ENCODE peak calls at places on chromosomes 6 and 20, in seven cellular contexts. One of them, this sample, is unnamed.

GRCh38 chr6:150207931-150208570 is 65.2 kb downstream of the PPP1R14C start:
- DNase-seq in K562: no peak
- DNase-seq in ovary: no peak
- DNase-seq in right lobe of liver: no peak
- DNase-seq in IMR-90: peak
- DNase-seq in A549: no peak
- DNase-seq in adrenal gland: no peak
- DNase-seq in this sample: no peak

GRCh38 chr20:20184149-20184548 is 131.8 kb downstream of the CFAP61 start:
- DNase-seq in K562: peak
- DNase-seq in ovary: no peak
- DNase-seq in right lobe of liver: no peak
- DNase-seq in IMR-90: no peak
- DNase-seq in A549: peak
- DNase-seq in adrenal gland: no peak
- DNase-seq in this sample: peak

GRCh38 chr20:63161176-63161651 is 54.7 kb downstream of the YTHDF1 start:
- DNase-seq in K562: no peak
- DNase-seq in ovary: no peak
- DNase-seq in right lobe of liver: peak
- DNase-seq in IMR-90: no peak
- DNase-seq in A549: no peak
- DNase-seq in adrenal gland: no peak
- DNase-seq in this sample: no peak

GRCh38 chr6:125742024-125742423 is 7.4 kb upstream of the HEY2 start:
- DNase-seq in K562: no peak
- DNase-seq in ovary: no peak
- DNase-seq in right lobe of liver: no peak
- DNase-seq in IMR-90: no peak
- DNase-seq in A549: no peak
- DNase-seq in adrenal gland: no peak
- DNase-seq in this sample: no peak

GRCh38 chr6:128415387-128415786 is 105.0 kb downstream of the PTPRK start:
- DNase-seq in K562: no peak
- DNase-seq in ovary: no peak
- DNase-seq in right lobe of liver: no peak
- DNase-seq in IMR-90: no peak
- DNase-seq in A549: no peak
- DNase-seq in adrenal gland: no peak
- DNase-seq in this sample: no peak

GRCh38 chr20:48006036-48006833 is 221.0 kb upstream of the SULF2 start:
- DNase-seq in K562: no peak
- DNase-seq in ovary: no peak
- DNase-seq in right lobe of liver: no peak
- DNase-seq in IMR-90: no peak
- DNase-seq in A549: no peak
- DNase-seq in adrenal gland: peak
- DNase-seq in this sample: no peak

GRCh38 chr6:110949679-110950285 is 8.7 kb upstream of the GTF3C6 start:
- DNase-seq in K562: peak
- DNase-seq in ovary: no peak
- DNase-seq in right lobe of liver: no peak
- DNase-seq in IMR-90: peak
- DNase-seq in A549: peak
- DNase-seq in adrenal gland: no peak
- DNase-seq in this sample: peak

GRCh38 chr6:131946992-131947955 is 3.9 kb downstream of the CCN2 start:
- DNase-seq in K562: no peak
- DNase-seq in ovary: no peak
- DNase-seq in right lobe of liver: no peak
- DNase-seq in IMR-90: peak
- DNase-seq in A549: peak
- DNase-seq in adrenal gland: no peak
- DNase-seq in this sample: no peak

GRCh38 chr6:168540713-168541291 is 99.8 kb downstream of the SMOC2 start:
- DNase-seq in K562: no peak
- DNase-seq in ovary: no peak
- DNase-seq in right lobe of liver: no peak
- DNase-seq in IMR-90: no peak
- DNase-seq in A549: no peak
- DNase-seq in adrenal gland: no peak
- DNase-seq in this sample: no peak

GRCh38 chr20:59122377-59122932 is 41.2 kb upstream of the ZNF831 start:
- DNase-seq in K562: no peak
- DNase-seq in ovary: no peak
- DNase-seq in right lobe of liver: no peak
- DNase-seq in IMR-90: no peak
- DNase-seq in A549: no peak
- DNase-seq in adrenal gland: no peak
- DNase-seq in this sample: no peak

GRCh38 chr20:59123677-59124060 is 40.0 kb upstream of the ZNF831 start:
- DNase-seq in K562: no peak
- DNase-seq in ovary: no peak
- DNase-seq in right lobe of liver: no peak
- DNase-seq in IMR-90: no peak
- DNase-seq in A549: no peak
- DNase-seq in adrenal gland: no peak
- DNase-seq in this sample: no peak

GRCh38 chr20:59124326-59125029 is 39.1 kb upstream of the ZNF831 start:
- DNase-seq in K562: no peak
- DNase-seq in ovary: no peak
- DNase-seq in right lobe of liver: no peak
- DNase-seq in IMR-90: no peak
- DNase-seq in A549: no peak
- DNase-seq in adrenal gland: no peak
- DNase-seq in this sample: no peak

GRCh38 chr20:59121714-59122376 is 41.8 kb upstream of the ZNF831 start:
- DNase-seq in K562: no peak
- DNase-seq in ovary: no peak
- DNase-seq in right lobe of liver: no peak
- DNase-seq in IMR-90: no peak
- DNase-seq in A549: no peak
- DNase-seq in adrenal gland: no peak
- DNase-seq in this sample: no peak

GRCh38 chr20:59123011-59123676 is 40.5 kb upstream of the ZNF831 start:
- DNase-seq in K562: no peak
- DNase-seq in ovary: no peak
- DNase-seq in right lobe of liver: no peak
- DNase-seq in IMR-90: no peak
- DNase-seq in A549: no peak
- DNase-seq in adrenal gland: no peak
- DNase-seq in this sample: no peak
- TF ChIP-seq POLR2A in K562: no peak
- TF ChIP-seq POLR2A in ovary: no peak
- TF ChIP-seq POLR2A in right lobe of liver: no peak
- TF ChIP-seq POLR2A in IMR-90: no peak
- TF ChIP-seq POLR2A in A549: no peak
- TF ChIP-seq POLR2A in adrenal gland: no peak
- TF ChIP-seq POLR2A in this sample: no peak

GRCh38 chr6:35729349-35729678 is 7.5 kb upstream of the ARMC12 start:
- DNase-seq in K562: no peak
- DNase-seq in ovary: no peak
- DNase-seq in right lobe of liver: peak
- DNase-seq in IMR-90: no peak
- DNase-seq in A549: no peak
- DNase-seq in adrenal gland: no peak
- DNase-seq in this sample: peak

GRCh38 chr6:35727206-35727934 is 9.5 kb upstream of the ARMC12 start:
- DNase-seq in K562: peak
- DNase-seq in ovary: peak
- DNase-seq in right lobe of liver: peak
- DNase-seq in IMR-90: peak
- DNase-seq in A549: peak
- DNase-seq in adrenal gland: peak
- DNase-seq in this sample: no peak

GRCh38 chr6:35728663-35729348 is 8.0 kb upstream of the ARMC12 start:
- DNase-seq in K562: no peak
- DNase-seq in ovary: peak
- DNase-seq in right lobe of liver: peak
- DNase-seq in IMR-90: no peak
- DNase-seq in A549: no peak
- DNase-seq in adrenal gland: no peak
- DNase-seq in this sample: peak

GRCh38 chr6:35729722-35730121 is 7.1 kb upstream of the ARMC12 start:
- DNase-seq in K562: no peak
- DNase-seq in ovary: no peak
- DNase-seq in right lobe of liver: peak
- DNase-seq in IMR-90: no peak
- DNase-seq in A549: no peak
- DNase-seq in adrenal gland: no peak
- DNase-seq in this sample: peak

DNA sequence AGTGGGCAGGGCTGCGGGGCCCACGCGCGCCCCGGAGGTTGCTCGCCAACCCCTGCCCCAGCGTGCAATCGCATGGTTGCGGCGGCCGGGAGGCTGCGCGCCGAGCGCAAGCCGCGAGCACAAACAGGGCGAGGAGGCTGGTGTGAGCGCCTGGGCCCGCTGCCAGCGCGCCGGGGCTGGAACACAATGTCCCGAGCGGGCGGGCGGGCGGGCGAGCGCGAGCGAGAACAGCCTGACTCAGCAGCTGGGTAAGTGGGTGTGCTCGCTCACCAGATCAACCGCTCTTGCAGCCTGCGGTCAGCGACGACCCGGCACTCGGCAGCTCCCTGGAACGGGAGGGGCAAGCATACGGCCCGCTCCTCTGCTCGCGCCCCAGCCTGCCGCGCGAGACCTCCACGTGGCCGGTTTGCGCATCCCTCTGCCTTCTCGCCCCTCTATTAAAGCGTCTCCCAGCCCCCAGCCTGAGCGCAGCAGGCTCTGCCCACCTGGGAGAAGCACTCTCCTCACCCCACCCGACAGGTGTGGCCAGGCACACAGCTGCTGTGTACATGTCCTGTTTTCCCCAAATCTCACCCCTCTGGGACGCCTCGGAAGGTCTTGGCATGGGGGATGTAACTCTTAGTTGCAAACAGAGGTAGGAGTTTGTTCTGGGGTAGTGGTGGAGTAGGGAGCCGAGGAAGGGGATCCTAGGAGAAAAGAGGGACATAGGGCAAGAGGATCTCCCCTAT is 8.7 kb upstream of the ARMC12 start:
- DNase-seq in K562: peak
- DNase-seq in ovary: peak
- DNase-seq in right lobe of liver: peak
- DNase-seq in IMR-90: peak
- DNase-seq in A549: peak
- DNase-seq in adrenal gland: peak
- DNase-seq in this sample: peak
- TF ChIP-seq POLR2A in K562: peak
- TF ChIP-seq POLR2A in ovary: peak
- TF ChIP-seq POLR2A in right lobe of liver: peak
- TF ChIP-seq POLR2A in IMR-90: no peak
- TF ChIP-seq POLR2A in A549: no peak
- TF ChIP-seq POLR2A in adrenal gland: peak
- TF ChIP-seq POLR2A in this sample: peak

DNA sequence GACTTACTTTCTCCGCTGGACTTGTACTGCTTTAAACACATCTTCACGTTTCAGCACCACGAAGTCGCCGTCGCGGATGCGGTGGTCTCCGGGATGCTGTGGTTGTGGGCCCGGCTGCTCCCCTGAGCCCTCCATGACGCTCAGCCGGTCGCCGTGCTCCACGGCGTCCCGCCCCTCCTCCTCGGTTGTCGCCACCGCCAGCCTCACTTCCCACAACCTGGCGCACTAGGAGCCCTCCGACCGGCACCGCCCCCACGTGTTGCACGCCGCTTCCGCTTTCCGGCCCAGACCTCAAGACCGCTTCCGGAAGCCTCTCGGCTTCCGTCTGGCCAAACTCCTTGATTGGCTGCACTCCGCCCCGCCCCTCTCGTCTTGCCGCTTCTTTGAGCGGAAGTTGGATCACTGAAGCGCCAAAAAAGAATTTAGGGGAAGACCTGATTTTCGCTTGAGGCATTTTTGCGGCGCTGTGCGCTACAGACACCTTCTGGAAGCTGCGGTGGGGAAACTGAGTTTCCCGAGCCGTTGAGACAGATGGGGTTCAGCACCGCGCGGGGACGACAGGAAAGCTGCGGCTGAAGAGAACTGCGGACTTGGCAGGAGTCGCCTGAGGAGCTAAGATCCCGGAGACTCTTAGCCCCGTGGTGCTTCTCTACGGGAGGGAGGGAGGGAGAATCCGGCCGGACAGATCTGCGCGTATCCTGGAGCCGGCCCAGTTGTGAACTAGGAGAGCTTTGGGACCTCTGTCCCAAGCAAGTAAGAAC is at the start of the genes MCM8 and TRMT6:
- DNase-seq in K562: peak
- DNase-seq in ovary: peak
- DNase-seq in right lobe of liver: peak
- DNase-seq in IMR-90: peak
- DNase-seq in A549: peak
- DNase-seq in adrenal gland: peak
- DNase-seq in this sample: peak
- TF ChIP-seq POLR2A in K562: peak
- TF ChIP-seq POLR2A in ovary: no peak
- TF ChIP-seq POLR2A in right lobe of liver: peak
- TF ChIP-seq POLR2A in IMR-90: peak
- TF ChIP-seq POLR2A in A549: peak
- TF ChIP-seq POLR2A in adrenal gland: no peak
- TF ChIP-seq POLR2A in this sample: peak

GRCh38 chr6:135044639-135045038 is 10.0 kb downstream of the HBS1L start:
- DNase-seq in K562: no peak
- DNase-seq in ovary: no peak
- DNase-seq in right lobe of liver: no peak
- DNase-seq in IMR-90: no peak
- DNase-seq in A549: no peak
- DNase-seq in adrenal gland: no peak
- DNase-seq in this sample: no peak

GRCh38 chr6:135046912-135047311 is 7.7 kb downstream of the HBS1L start:
- DNase-seq in K562: no peak
- DNase-seq in ovary: no peak
- DNase-seq in right lobe of liver: no peak
- DNase-seq in IMR-90: no peak
- DNase-seq in A549: no peak
- DNase-seq in adrenal gland: no peak
- DNase-seq in this sample: no peak

GRCh38 chr6:135047324-135047723 is 7.3 kb downstream of the HBS1L start:
- DNase-seq in K562: no peak
- DNase-seq in ovary: no peak
- DNase-seq in right lobe of liver: no peak
- DNase-seq in IMR-90: no peak
- DNase-seq in A549: no peak
- DNase-seq in adrenal gland: no peak
- DNase-seq in this sample: no peak

GRCh38 chr6:135052939-135053338 is 1.7 kb downstream of the HBS1L start:
- DNase-seq in K562: peak
- DNase-seq in ovary: no peak
- DNase-seq in right lobe of liver: no peak
- DNase-seq in IMR-90: no peak
- DNase-seq in A549: no peak
- DNase-seq in adrenal gland: no peak
- DNase-seq in this sample: peak

DNA sequence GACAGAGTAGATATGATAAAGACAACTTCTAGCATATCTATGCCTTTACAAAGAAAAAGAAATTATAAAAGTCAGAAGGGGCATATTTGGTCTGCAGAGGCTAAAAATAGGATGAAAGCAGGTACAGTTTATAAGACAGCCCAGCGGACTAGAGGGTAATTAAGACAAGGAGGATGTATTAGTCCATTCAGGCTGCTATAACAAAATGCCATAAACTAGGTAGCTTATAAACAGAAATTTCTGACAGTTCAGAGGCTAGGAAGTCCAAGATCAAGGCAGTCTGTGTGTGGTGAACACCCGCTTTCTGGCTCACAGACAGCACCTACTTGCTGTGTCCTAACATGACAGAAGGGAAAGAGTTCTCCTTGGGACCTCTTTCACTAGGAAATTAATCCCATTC is 5.7 kb downstream of the HBS1L start:
- DNase-seq in K562: no peak
- DNase-seq in ovary: no peak
- DNase-seq in right lobe of liver: no peak
- DNase-seq in IMR-90: no peak
- DNase-seq in A549: no peak
- DNase-seq in adrenal gland: no peak
- DNase-seq in this sample: peak
- TF ChIP-seq POLR2A in K562: no peak
- TF ChIP-seq POLR2A in ovary: no peak
- TF ChIP-seq POLR2A in right lobe of liver: no peak
- TF ChIP-seq POLR2A in IMR-90: no peak
- TF ChIP-seq POLR2A in A549: no peak
- TF ChIP-seq POLR2A in adrenal gland: no peak
- TF ChIP-seq POLR2A in this sample: no peak

This sample was measured in erythroblast.